ENCODE peak calls at places on chromosomes 12 and 14, in nine cellular contexts. G, T, D, W, Y, N, S, K and V are unnamed samples.

GRCh38 chr14:56592746-56593544 is 13.3 kb downstream of the TMEM260 start:
- DNase-seq in N (no peak), W (no peak), K (no peak), S (no peak), D (no peak), T (no peak), G (no peak), Y (no peak), V (peak)

GRCh38 chr14:96588410-96589249 is 86.4 kb downstream of the PAPOLA start:
- DNase-seq in D (no peak), G (no peak), T (no peak), W (no peak), Y (no peak), K (no peak), S (no peak), N (no peak), V (no peak)

GRCh38 chr14:39016733-39017095 is 86.3 kb downstream of the SEC23A start:
- DNase-seq in G (no peak), K (no peak), W (no peak), Y (no peak), N (no peak), D (no peak), T (no peak), S (no peak), V (no peak)

GRCh38 chr14:58828298-58828697 is 190.5 kb downstream of the DACT1 start:
- DNase-seq in D (no peak), T (no peak), Y (no peak), S (no peak), K (no peak), N (no peak), G (no peak), W (no peak), V (no peak)

GRCh38 chr14:93537962-93538361 is 107.2 kb downstream of the UNC79 start:
- DNase-seq in N (no peak), D (no peak), S (no peak), W (no peak), Y (no peak), T (no peak), G (no peak), K (no peak), V (no peak)

GRCh38 chr14:89444044-89444443 is 27.0 kb upstream of the FOXN3 start:
- DNase-seq in G (no peak), T (no peak), D (no peak), S (peak), W (no peak), K (peak), Y (no peak), N (no peak), V (no peak)

GRCh38 chr12:58750484-58750883 is 169.8 kb downstream of the LRIG3 start:
- DNase-seq in W (no peak), G (no peak), K (peak), N (no peak), S (no peak), D (no peak), T (peak), Y (no peak), V (no peak)

GRCh38 chr12:17470460-17470859 is 619.5 kb downstream of the RERGL start:
- DNase-seq in G (no peak), W (no peak), S (no peak), Y (no peak), N (no peak), D (no peak), T (no peak), K (no peak), V (no peak)

GRCh38 chr14:38056270-38056669 is 151.4 kb upstream of the SSTR1 start:
- DNase-seq in N (no peak), W (no peak), D (no peak), G (no peak), Y (no peak), T (no peak), K (no peak), S (no peak), V (no peak)

GRCh38 chr12:108605000-108605689 is 7.3 kb upstream of the TMEM119 start:
- DNase-seq in Y (no peak), W (no peak), G (no peak), T (no peak), N (no peak), K (no peak), D (no peak), S (no peak), V (peak)

GRCh38 chr12:9669534-9669933 is at the start of gene CLEC2D:
- DNase-seq in K (no peak), T (no peak), S (peak), G (no peak), N (no peak), D (no peak), W (no peak), Y (peak), V (no peak)

GRCh38 chr12:26032719-26033241 is 74.3 kb downstream of the RASSF8 start:
- DNase-seq in W (no peak), N (no peak), S (no peak), D (no peak), T (no peak), G (no peak), K (peak), Y (no peak), V (no peak)

GRCh38 chr14:59905193-59905592 is 14.8 kb upstream of the LRRC9 start:
- DNase-seq in N (no peak), Y (no peak), S (no peak), D (no peak), W (no peak), K (peak), G (no peak), T (no peak), V (no peak)

GRCh38 chr12:121578230-121579189 is 2.3 kb downstream of the KDM2B start:
- DNase-seq in N (peak), G (peak), S (peak), T (no peak), Y (no peak), K (no peak), W (no peak), D (no peak), V (no peak)

GRCh38 chr12:114700392-114701103 is 16.6 kb upstream of the TBX3 start:
- DNase-seq in W (no peak), N (no peak), G (no peak), Y (no peak), K (peak), D (no peak), T (no peak), S (no peak), V (no peak)

GRCh38 chr12:103768467-103769123 is 72.4 kb downstream of the NT5DC3 start:
- DNase-seq in N (no peak), G (no peak), T (no peak), K (peak), S (no peak), D (no peak), W (no peak), Y (no peak), V (no peak)

GRCh38 chr12:123741937-123742572 is 20.0 kb upstream of the DNAH10 start:
- DNase-seq in G (no peak), K (no peak), S (no peak), N (no peak), D (no peak), Y (no peak), W (no peak), T (no peak), V (no peak)

GRCh38 chr12:123748171-123748570 is 13.9 kb upstream of the DNAH10 start:
- DNase-seq in N (no peak), G (no peak), D (no peak), Y (no peak), K (no peak), S (no peak), W (peak), T (no peak), V (no peak)

GRCh38 chr12:123747309-123747708 is 14.8 kb upstream of the DNAH10 start:
- DNase-seq in G (no peak), W (no peak), N (no peak), T (no peak), S (no peak), K (no peak), D (no peak), Y (no peak), V (no peak)

GRCh38 chr12:123743002-123743401 is 19.1 kb upstream of the DNAH10 start:
- DNase-seq in S (no peak), D (peak), W (peak), N (no peak), Y (no peak), G (no peak), T (no peak), K (no peak), V (no peak)

DNA sequence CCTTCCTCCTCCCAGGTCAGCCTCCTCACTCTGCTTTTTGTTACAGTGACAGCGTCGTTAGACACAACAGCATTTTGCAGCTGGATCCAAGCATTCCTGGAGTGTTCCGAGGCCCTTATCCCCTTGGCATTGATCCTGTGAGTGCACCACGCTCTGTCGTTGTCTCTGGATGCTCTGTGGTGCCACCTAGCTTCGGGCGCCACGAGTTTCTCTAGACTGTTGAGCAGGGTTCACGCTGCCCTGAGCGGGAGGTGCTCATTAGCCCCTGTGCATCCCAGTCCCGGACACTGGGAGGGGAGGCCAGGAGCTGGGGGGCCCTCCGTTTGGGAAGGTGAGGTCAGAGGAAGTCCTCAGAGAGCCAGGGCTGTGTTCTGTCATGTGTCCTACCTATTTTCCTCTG is 17.3 kb upstream of the DNAH10 start:
- DNase-seq in W (peak), T (no peak), D (no peak), K (no peak), S (no peak), Y (no peak), G (no peak), N (no peak), V (no peak)
- TF ChIP-seq CTCF in W (no peak), T (peak), D (no peak), K (peak), S (no peak), Y (no peak), G (no peak), N (no peak), V (no peak)

DNA sequence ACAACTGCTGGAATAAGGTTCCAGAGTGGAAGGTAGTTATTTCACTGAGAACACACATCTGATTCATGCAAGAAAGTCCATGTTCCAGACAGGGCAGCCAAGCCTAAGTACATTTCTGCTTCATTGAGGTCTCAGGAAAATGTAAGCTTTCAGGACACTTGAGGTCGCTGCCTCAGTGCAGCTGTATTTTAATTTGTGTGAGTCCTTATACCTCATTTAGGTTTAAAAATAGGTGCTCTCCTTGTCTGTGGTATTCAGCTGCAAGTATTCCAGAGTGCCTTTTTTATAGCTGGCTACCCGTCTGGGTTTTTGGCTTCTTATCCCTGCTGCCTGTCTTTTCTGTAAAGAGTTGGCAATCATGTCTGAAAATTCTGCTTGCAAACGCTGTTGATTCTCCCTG is 45.2 kb upstream of the PLBD1 start:
- DNase-seq in D (no peak), T (no peak), G (peak), Y (no peak), S (no peak), K (no peak), W (no peak), N (no peak), V (no peak)
- TF ChIP-seq CTCF in D (no peak), T (no peak), G (no peak), Y (no peak), S (no peak), K (no peak), W (no peak), N (no peak), V (no peak)

GRCh38 chr12:124694846-124695497 is 127.6 kb upstream of the NCOR2 start:
- DNase-seq in W (no peak), G (no peak), S (no peak), N (no peak), D (no peak), K (peak), Y (no peak), T (no peak), V (peak)
- TF ChIP-seq CTCF in W (no peak), G (no peak), S (no peak), N (no peak), D (no peak), K (peak), Y (no peak), T (no peak), V (peak)

GRCh38 chr12:72077111-72077820 is 138.6 kb downstream of the TPH2 start:
- DNase-seq in D (no peak), K (no peak), T (no peak), G (no peak), W (no peak), Y (no peak), S (no peak), N (no peak), V (no peak)
- TF ChIP-seq CTCF in D (no peak), K (no peak), T (no peak), G (no peak), W (no peak), Y (no peak), S (no peak), N (no peak), V (no peak)